ENCODE peak calls at places on chromosomes 13 and 19, in four cellular contexts. R, W, F and C are unnamed samples.

GRCh38 chr13:100269837-100270236 is 180.9 kb downstream of the PCCA start:
- DNase-seq in R (peak; percentile 66), W (peak; percentile 37), F (peak; percentile 80), C (peak; percentile 8)

GRCh38 chr13:64482373-64482772 is 2747.8 kb downstream of the PCDH9 start:
- DNase-seq in R (no peak), W (no peak), F (no peak), C (no peak)

GRCh38 chr13:67554746-67555452 is 324.8 kb upstream of the PCDH9 start:
- DNase-seq in R (no peak), W (no peak), F (no peak), C (no peak)

GRCh38 chr13:74288361-74288911 is 154.2 kb upstream of the KLF12 start:
- DNase-seq in R (no peak), W (no peak), F (no peak), C (peak; percentile 16)

GRCh38 chr13:109998808-109999528 is 212.6 kb upstream of the IRS2 start:
- DNase-seq in R (peak; percentile 68), W (peak; percentile 65), F (no peak), C (no peak)

GRCh38 chr13:73428137-73428536 is 369.3 kb downstream of the KLF5 start:
- DNase-seq in R (peak; percentile 15), W (peak; percentile 4), F (no peak), C (no peak)

GRCh38 chr13:75830842-75831241 is 194.7 kb downstream of the LMO7 start:
- DNase-seq in R (peak; percentile 71), W (no peak), F (no peak), C (no peak)

GRCh38 chr13:84574851-84575250 is 692.6 kb upstream of the SLITRK1 start:
- DNase-seq in R (peak; percentile 21), W (no peak), F (no peak), C (no peak)

GRCh38 chr13:75308222-75308621 is 173.7 kb downstream of the TBC1D4 start:
- DNase-seq in R (no peak), W (no peak), F (no peak), C (no peak)

GRCh38 chr13:24215732-24216131 is 55.2 kb downstream of the SPATA13 start:
- DNase-seq in R (peak; percentile 58), W (no peak), F (no peak), C (no peak)

DNA sequence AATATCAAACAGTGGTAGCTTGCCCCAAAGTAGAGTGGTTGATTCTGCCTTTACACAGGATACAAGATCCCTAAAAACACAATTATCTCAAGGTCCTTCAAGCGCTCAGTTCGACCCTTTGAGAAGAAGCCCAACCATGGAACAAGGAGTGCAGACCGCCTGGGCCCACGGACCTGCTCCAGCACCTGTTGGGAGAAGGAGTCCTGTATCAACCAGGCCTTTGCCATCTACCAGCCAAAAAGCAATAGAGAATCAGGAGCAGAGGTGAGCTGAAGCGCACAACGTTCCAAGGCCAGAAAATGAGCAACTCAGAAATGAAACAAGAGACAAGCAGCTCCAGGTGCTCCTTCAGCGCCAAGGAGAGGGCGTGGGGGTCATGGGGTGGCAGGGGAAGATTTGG is 6.3 kb upstream of the LILRB3 start:
- DNase-seq in R (no peak), W (no peak), F (no peak), C (no peak)
- TF ChIP-seq CTCF in R (no peak), W (no peak), F (no peak), C (no peak)

DNA sequence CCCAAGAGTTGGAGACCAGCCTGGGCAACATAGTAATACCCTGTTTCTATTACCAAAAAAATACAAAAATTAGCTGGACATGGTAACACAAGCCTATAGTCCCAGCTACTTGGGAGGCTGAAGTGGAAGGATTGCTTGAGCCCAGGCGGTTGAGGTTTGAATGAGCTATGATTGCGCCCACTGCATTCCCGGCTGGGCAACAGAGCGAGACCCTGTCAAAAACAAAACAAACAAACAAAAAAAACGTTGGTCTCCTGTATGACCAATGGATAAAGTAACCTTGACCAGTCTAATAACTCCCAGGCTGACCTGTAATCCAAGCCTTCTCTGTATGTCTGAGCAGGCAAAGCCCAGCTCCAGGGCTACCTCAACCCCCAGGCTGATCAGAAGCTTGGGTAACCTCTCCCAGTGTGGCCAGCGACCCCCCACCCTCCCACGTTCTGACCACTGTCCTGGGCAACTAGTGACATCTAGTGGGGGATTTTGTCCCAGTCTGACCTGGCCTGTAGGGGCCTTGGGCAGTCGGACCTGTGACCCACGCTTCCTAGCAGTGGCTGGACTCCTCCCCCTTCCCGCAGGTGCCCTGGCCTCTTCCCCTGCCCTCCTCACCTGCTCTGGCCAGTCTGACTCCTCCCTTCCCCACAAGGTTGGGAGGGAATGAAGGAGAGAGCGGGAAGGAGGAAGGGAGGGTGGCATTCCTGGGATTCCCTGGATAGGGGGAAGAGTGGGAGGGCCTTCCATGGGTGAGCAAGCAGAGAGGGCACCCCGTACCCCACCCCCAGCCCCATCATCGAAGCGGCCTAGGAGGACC is 1.0 kb upstream of the BCAM start:
- DNase-seq in R (peak; percentile 25), W (peak; percentile 15), F (no peak), C (peak; percentile 22)
- TF ChIP-seq CTCF in R (peak; percentile 44), W (peak; percentile 53), F (peak; percentile 47), C (peak; percentile 54)

DNA sequence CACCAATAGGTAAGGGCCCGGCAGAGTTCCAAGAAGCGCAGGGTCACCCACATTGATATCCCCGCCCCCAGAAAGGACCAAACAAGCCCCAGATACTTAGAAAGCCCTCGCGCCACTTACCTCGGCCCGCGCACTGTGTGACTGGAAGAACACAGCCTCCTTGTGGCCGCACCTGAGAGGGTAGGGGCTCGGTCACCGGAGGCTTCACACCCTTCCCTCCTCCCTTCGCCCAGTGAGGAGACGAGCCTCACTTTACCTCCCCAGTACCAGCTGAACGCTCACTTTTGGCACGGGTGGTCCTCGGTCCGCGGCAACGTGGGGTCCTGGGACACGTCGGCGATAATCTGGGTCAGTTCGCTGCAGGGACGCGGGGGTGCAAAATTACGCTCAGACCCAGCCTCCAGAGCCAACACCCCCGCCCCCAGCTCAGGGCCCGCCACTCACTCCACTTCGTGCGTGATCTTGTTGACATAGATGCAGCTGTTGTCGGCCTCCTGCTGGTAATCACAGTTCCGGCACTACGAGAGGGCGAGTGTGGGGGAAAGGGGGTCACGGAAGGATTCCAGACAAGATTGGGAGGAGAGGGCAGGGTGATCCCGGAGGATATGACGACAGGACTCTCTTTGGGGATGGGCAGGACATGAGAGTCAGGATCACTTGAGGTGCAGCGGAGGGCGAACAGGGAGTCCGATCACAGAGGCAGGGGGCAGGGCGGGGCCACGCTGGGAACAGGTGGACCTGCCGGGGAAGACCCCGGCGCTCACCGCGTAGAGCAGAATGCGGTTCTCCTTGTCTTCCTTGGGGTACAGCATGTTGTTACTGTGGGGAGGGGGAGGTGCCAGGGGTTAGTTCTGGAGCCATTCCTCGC is 546 bp downstream of the POLR2I start:
- DNase-seq in R (peak; percentile 38), W (no peak), F (no peak), C (peak; percentile 34)
- TF ChIP-seq CTCF in R (peak; percentile 30), W (no peak), F (no peak), C (no peak)

GRCh38 chr19:6501740-6502648 is at the start of gene TUBB4A:
- DNase-seq in R (no peak), W (no peak), F (peak; percentile 63), C (no peak)
- TF ChIP-seq CTCF in R (no peak), W (no peak), F (no peak), C (no peak)

DNA sequence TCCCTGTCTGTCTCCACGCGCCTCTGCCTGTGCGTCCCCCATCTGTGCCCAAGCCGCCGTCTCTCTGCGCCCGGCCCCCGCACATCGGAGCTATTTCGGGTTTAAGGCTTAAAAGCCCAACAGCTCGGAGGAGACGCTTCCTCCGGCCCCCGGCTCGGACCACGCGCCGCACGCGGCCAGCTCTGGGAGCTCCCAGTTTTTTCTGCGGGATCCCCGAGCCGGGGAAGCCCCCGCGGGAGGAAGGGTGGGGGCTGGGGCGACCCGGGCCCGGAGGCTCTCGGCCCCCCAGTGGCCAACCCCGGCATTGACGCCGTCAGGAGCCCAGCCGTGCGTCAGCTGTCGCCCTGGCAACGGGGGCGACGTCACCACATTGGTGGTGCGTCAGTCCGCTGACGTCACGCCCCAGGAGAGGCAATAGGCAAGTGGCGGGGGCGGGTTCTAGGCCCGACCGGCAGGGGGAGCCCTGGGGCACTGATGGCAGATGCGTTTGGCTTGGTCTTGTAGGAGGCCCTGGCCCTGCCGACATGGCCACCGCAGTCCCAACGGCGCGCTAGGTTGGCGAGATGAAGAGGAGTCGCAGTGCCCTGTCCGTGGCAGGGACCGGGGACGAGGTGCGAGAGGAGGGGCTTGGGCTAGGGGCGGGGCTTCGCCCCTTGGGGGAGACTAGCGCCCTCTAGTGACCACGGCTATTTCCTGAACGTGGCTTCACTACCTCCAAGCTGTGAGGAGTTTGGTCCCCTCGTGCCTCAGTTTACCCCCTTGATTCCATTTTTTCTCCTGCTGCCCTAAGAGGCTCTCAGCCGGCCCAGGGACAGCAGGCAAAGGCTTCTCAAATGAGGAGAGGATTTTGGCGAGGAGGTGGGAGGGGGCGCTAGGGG is 3.7 kb upstream of the PDE4A start:
- DNase-seq in R (peak; percentile 81), W (peak; percentile 66), F (peak; percentile 96), C (peak; percentile 53)
- TF ChIP-seq CTCF in R (peak; percentile 56), W (peak; percentile 70), F (peak; percentile 83), C (peak; percentile 90)

DNA sequence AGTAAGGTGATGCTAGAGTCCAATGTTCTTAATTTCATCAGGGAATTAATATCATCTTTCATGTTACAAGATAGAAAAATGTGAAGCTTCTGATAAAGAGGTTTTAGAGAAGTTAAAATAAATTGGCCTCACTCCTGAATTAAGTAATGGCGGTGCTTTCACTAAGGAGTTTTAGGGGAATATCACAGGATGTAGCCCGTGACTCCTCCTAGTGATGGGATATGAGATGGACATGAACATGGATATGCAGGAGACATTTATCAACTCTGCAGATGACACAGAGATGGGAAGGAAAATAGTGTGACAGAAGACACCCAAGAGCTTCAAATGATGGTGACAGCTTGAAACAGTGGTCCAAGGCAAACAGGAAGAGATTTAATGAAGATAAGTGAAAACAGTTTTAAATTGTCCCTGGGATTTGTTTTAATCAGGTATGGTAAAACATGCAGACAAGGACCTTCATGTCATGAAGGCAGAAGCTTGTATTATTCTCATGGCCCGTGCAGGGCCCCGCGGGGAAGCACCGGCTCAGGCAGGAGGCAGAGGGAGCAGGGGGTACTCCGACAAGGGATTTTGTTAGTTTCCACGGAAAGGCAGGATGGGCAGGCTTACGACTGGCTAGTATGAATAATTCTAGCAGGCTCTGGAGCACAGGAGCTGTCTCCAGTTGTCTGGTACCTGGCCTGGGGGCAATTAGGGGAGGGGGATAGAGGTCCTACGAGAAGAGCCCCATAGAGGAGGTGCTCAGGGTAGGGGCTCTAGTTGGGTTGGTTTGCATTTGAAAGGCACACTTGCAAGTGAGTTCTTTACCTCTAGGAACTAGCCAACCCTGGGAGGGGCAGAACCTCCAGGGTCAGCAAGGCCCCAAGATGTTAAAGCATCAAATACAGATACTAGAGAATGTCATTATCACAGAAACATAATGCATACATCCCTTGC is 38.7 kb upstream of the FARP1 start:
- DNase-seq in R (no peak), W (no peak), F (no peak), C (no peak)
- TF ChIP-seq CTCF in R (peak; percentile 45), W (peak; percentile 8), F (no peak), C (no peak)

DNA sequence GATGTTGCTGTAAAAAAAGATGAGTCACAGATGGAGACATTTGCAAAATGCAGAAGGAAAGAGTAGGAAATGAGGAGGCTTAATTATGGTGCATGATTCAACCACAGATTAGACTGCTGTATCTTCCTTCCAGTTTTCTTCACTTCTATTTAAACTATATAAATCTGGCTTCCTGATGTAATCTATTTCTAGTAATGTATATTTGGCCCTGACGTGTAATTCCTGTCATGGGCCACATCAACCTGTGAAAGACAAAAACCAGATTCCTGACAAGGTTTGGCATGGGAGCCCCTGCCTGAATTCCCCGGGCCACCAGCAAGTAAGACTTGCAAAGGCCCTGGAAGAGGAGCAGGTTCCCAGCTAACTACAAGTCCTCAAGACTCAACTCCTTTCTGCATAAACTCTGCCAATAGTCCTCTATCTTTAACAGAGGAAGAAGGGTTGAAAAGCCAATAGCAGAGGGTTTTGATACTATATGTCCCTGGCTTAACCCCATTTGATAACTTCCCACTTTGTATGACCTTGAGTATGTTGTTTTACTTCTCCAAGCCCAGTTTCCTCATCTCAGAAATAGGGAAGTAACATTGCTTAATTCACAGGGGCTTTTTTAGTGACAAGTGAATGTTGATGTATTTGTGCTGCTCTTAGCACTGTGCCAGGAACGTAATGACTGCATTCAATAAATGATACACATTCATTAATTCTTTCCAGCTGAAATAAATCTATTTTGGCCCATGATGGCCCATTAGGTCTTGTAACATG is 172.7 kb downstream of the SPRY2 start:
- DNase-seq in R (peak; percentile 13), W (no peak), F (no peak), C (no peak)
- TF ChIP-seq CTCF in R (no peak), W (no peak), F (no peak), C (no peak)